ENCODE peak calls at places on chromosomes 2 and 18, in six cellular contexts. A is Peyer's patch, J is AG09309, C is epithelial cell of esophagus, X is ascending aorta, Y is fibroblast of mammary gland. D is an unnamed sample.

GRCh38 chr2:31813016-31813415 is 197.8 kb downstream of the MEMO1 start:
- DNase-seq in A (no peak), J (no peak), C (no peak), X (no peak), Y (no peak), D (no peak)

GRCh38 chr2:17792515-17792914 is 23.7 kb upstream of the MSGN1 start:
- DNase-seq in A (no peak), J (no peak), C (no peak), X (no peak), Y (peak), D (no peak)

GRCh38 chr2:117127680-117128079 is 686.8 kb upstream of the DDX18 start:
- DNase-seq in A (no peak), J (no peak), C (no peak), X (no peak), Y (no peak), D (peak)

GRCh38 chr2:195343942-195344530 is 313.0 kb upstream of the SLC39A10 start:
- DNase-seq in A (no peak), J (peak), C (no peak), X (no peak), Y (peak), D (peak)

GRCh38 chr2:196160101-196160500 is 11.3 kb downstream of the STK17B start:
- DNase-seq in A (peak), J (peak), C (peak), X (no peak), Y (peak), D (peak)

GRCh38 chr2:52686935-52687334 is 1080.7 kb upstream of the CHAC2 start:
- DNase-seq in A (no peak), J (no peak), C (peak), X (no peak), Y (no peak), D (peak)

GRCh38 chr18:58819051-58819450 is 45.6 kb upstream of the ZNF532 start:
- DNase-seq in A (no peak), J (no peak), C (no peak), X (no peak), Y (no peak), D (no peak)

GRCh38 chr2:189613650-189614420 is 33.2 kb upstream of the SLC40A1 start:
- DNase-seq in A (no peak), J (no peak), C (peak), X (no peak), Y (peak), D (peak)

GRCh38 chr18:12843420-12844346 is 40.4 kb downstream of the PTPN2 start:
- DNase-seq in A (no peak), J (no peak), C (no peak), X (no peak), Y (no peak), D (no peak)

GRCh38 chr18:24506175-24506574 is 45.7 kb downstream of the HRH4 start:
- DNase-seq in A (no peak), J (no peak), C (no peak), X (no peak), Y (no peak), D (no peak)

GRCh38 chr2:101306410-101306809 is 2.1 kb downstream of the RNF149 start:
- DNase-seq in A (no peak), J (no peak), C (no peak), X (no peak), Y (no peak), D (no peak)

GRCh38 chr2:134104754-134105153 is 149.1 kb upstream of the MGAT5 start:
- DNase-seq in A (no peak), J (no peak), C (peak), X (no peak), Y (no peak), D (no peak)

GRCh38 chr2:32430804-32431203 is 74.0 kb downstream of the BIRC6 start:
- DNase-seq in A (no peak), J (no peak), C (no peak), X (no peak), Y (no peak), D (no peak)

GRCh38 chr2:133166024-133166423 is 402.2 kb downstream of the NCKAP5 start:
- DNase-seq in A (no peak), J (no peak), C (no peak), X (no peak), Y (no peak), D (no peak)

GRCh38 chr18:2146092-2146491 is 425.2 kb downstream of the METTL4 start:
- DNase-seq in A (no peak), J (no peak), C (peak), X (no peak), Y (no peak), D (no peak)

GRCh38 chr18:36365836-36366775 is 68.6 kb downstream of the FHOD3 start:
- DNase-seq in A (no peak), J (no peak), C (peak), X (no peak), Y (peak), D (no peak)

GRCh38 chr2:74831693-74832530 is 2.0 kb upstream of the HK2 start:
- DNase-seq in A (peak), J (no peak), C (peak), X (no peak), Y (peak), D (no peak)

GRCh38 chr18:12308386-12309100 is 502 bp downstream of the TUBB6 start:
- DNase-seq in A (peak), J (peak), C (peak), X (peak), Y (peak), D (peak)

GRCh38 chr2:164781394-164781793 is 60.2 kb downstream of the COBLL1 start:
- DNase-seq in A (no peak), J (no peak), C (no peak), X (no peak), Y (no peak), D (no peak)

GRCh38 chr2:130831356-130831755 is 5.4 kb upstream of the ARHGEF4 start:
- DNase-seq in A (no peak), J (no peak), C (no peak), X (no peak), Y (no peak), D (no peak)

GRCh38 chr2:50722828-50723227 is 309.1 kb downstream of the NRXN1 start:
- DNase-seq in A (no peak), J (no peak), C (no peak), X (no peak), Y (no peak), D (no peak)

GRCh38 chr2:18976112-18976961 is 382.1 kb downstream of the OSR1 start:
- DNase-seq in A (no peak), J (peak), C (no peak), X (no peak), Y (peak), D (peak)

GRCh38 chr18:40752336-40752735 is 1202.7 kb upstream of the PIK3C3 start:
- DNase-seq in A (no peak), J (no peak), C (no peak), X (no peak), Y (no peak), D (no peak)

GRCh38 chr2:86337235-86338099 is at the start of gene REEP1:
- DNase-seq in A (no peak), J (no peak), C (peak), X (no peak), Y (no peak), D (peak)

GRCh38 chr2:120892967-120893667 is 157.4 kb downstream of the GLI2 start:
- DNase-seq in A (no peak), J (no peak), C (peak), X (no peak), Y (peak), D (peak)
- H3K4me3 ChIP-seq in A (no peak), J (no peak), C (no peak), X (peak), Y (no peak), D (no peak)

GRCh38 chr18:79379251-79379905 is 16.4 kb upstream of the NFATC1 start:
- DNase-seq in A (no peak), J (no peak), C (no peak), X (no peak), Y (no peak), D (no peak)
- TF ChIP-seq CTCF in A (no peak), J (no peak), C (no peak), X (no peak), Y (no peak), D (no peak)

DNA sequence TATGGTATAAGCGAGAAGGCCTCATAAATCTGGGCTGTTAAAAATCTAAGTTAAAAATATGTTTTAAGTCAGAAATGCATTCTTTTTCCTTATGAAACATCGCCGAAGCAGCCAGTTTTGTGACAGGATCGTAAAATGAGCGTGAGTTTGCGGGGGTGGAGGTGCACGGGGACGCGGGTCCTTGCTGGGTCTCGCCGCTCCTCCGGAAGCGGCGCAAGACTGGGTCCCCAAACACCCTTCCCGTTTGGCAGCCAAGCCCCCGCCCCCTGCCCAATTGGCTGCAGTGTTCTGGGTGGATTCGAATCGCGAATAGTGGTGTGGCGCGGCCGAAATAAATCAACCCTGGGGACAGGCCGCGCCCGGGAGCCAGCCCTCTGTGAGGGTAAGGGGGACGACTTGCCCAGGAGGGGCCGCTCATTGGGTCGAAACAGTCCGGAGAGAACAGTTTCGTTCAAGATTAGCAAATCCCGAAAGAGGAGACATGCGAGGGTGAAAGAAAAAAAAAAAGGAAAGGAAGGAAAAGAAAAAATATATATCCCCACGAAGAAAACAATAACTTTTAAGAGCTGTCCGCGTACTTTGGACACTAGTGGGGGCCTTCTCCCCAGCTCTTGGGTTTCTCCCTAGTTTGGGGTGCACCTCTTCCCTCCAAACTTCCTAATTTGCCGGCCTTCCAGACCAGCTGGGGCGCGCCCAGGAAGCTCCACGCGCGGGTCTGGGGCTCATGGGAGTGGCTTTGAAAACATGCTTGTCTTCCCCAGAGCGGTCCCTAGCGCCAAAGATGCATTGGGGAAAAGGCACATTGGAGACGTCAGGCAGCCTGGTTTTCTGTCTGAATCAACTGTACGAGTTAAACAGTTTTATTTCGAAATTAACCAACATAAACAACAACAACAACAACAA is 3.1 kb upstream of the GATA6 start:
- DNase-seq in A (peak), J (no peak), C (no peak), X (peak), Y (no peak), D (no peak)
- H3K4me3 ChIP-seq in A (peak), J (no peak), C (no peak), X (peak), Y (no peak), D (no peak)

GRCh38 chr2:177392373-177393246 is at the start of gene AGPS:
- DNase-seq in A (peak), J (no peak), C (peak), X (peak), Y (peak), D (peak)
- TF ChIP-seq CTCF in A (peak), J (no peak), C (no peak), X (no peak), Y (no peak), D (no peak)

GRCh38 chr2:236052206-236052605 is 116.0 kb downstream of the GBX2 start:
- DNase-seq in A (peak), J (no peak), C (no peak), X (no peak), Y (no peak), D (no peak)

GRCh38 chr2:236051803-236052202 is 116.4 kb downstream of the GBX2 start:
- DNase-seq in A (peak), J (no peak), C (no peak), X (no peak), Y (peak), D (no peak)

GRCh38 chr2:236051351-236051750 is 116.8 kb downstream of the GBX2 start:
- DNase-seq in A (peak), J (no peak), C (no peak), X (no peak), Y (no peak), D (no peak)

GRCh38 chr2:236047886-236048540 is 120.2 kb downstream of the GBX2 start:
- DNase-seq in A (no peak), J (no peak), C (peak), X (no peak), Y (no peak), D (no peak)

GRCh38 chr2:236049981-236050380 is 118.2 kb downstream of the GBX2 start:
- DNase-seq in A (peak), J (no peak), C (no peak), X (no peak), Y (no peak), D (no peak)
- H3K4me3 ChIP-seq in A (no peak), J (no peak), C (no peak), X (no peak), Y (no peak), D (no peak)